ENCODE peak calls at places on chromosome 14, in ten cellular contexts. One of them, this sample, is unnamed.

GRCh38 chr14:81169711-81170103 is 51.1 kb downstream of the GTF2A1 start:
- DNase-seq in mucosa of descending colon: peak; percentile 75
- DNase-seq in SJCRH30: no peak
- DNase-seq in upper lobe of right lung: peak; percentile 83
- DNase-seq in HepG2: no peak
- DNase-seq in mesenchymal stem cell: peak; percentile 14
- DNase-seq in SK-N-SH: peak; percentile 32
- DNase-seq in neural progenitor cell: peak; percentile 6
- DNase-seq in hepatocyte: peak; percentile 21
- DNase-seq in adipocyte: peak; percentile 46
- DNase-seq in this sample: peak; percentile 36

GRCh38 chr14:53391156-53391555 is 238.0 kb upstream of the DDHD1 start:
- DNase-seq in mesenchymal stem cell: peak; percentile 41
- DNase-seq in upper lobe of right lung: no peak
- DNase-seq in hepatocyte: no peak
- DNase-seq in SK-N-SH: no peak
- DNase-seq in mucosa of descending colon: no peak
- DNase-seq in neural progenitor cell: no peak
- DNase-seq in HepG2: peak; percentile 13
- DNase-seq in adipocyte: peak; percentile 17
- DNase-seq in SJCRH30: peak; percentile 36
- DNase-seq in this sample: no peak

GRCh38 chr14:57656853-57657252 is 163.2 kb upstream of the CCDC198 start:
- DNase-seq in SJCRH30: no peak
- DNase-seq in HepG2: no peak
- DNase-seq in mucosa of descending colon: no peak
- DNase-seq in mesenchymal stem cell: no peak
- DNase-seq in upper lobe of right lung: no peak
- DNase-seq in adipocyte: no peak
- DNase-seq in SK-N-SH: no peak
- DNase-seq in neural progenitor cell: no peak
- DNase-seq in hepatocyte: no peak
- DNase-seq in this sample: no peak

GRCh38 chr14:58368951-58369350 is 26.8 kb upstream of the TOMM20L start:
- DNase-seq in hepatocyte: no peak
- DNase-seq in adipocyte: peak; percentile 3
- DNase-seq in mesenchymal stem cell: no peak
- DNase-seq in SJCRH30: no peak
- DNase-seq in mucosa of descending colon: no peak
- DNase-seq in neural progenitor cell: no peak
- DNase-seq in SK-N-SH: no peak
- DNase-seq in HepG2: no peak
- DNase-seq in upper lobe of right lung: no peak
- DNase-seq in this sample: no peak

GRCh38 chr14:75011356-75012097 is 8.8 kb downstream of the EIF2B2 start:
- DNase-seq in mesenchymal stem cell: peak; percentile 83
- DNase-seq in SJCRH30: no peak
- DNase-seq in upper lobe of right lung: no peak
- DNase-seq in SK-N-SH: no peak
- DNase-seq in neural progenitor cell: no peak
- DNase-seq in HepG2: no peak
- DNase-seq in hepatocyte: no peak
- DNase-seq in mucosa of descending colon: no peak
- DNase-seq in adipocyte: peak; percentile 68
- DNase-seq in this sample: no peak

GRCh38 chr14:38705220-38705619 is 397.8 kb downstream of the SEC23A start:
- DNase-seq in mesenchymal stem cell: no peak
- DNase-seq in hepatocyte: no peak
- DNase-seq in SJCRH30: no peak
- DNase-seq in upper lobe of right lung: no peak
- DNase-seq in SK-N-SH: no peak
- DNase-seq in adipocyte: no peak
- DNase-seq in neural progenitor cell: peak; percentile 34
- DNase-seq in mucosa of descending colon: no peak
- DNase-seq in HepG2: no peak
- DNase-seq in this sample: no peak

GRCh38 chr14:102390486-102390885 is 27.7 kb downstream of the TECPR2 start:
- DNase-seq in upper lobe of right lung: no peak
- DNase-seq in mucosa of descending colon: no peak
- DNase-seq in SJCRH30: no peak
- DNase-seq in HepG2: no peak
- DNase-seq in hepatocyte: no peak
- DNase-seq in SK-N-SH: no peak
- DNase-seq in adipocyte: peak; percentile 18
- DNase-seq in neural progenitor cell: no peak
- DNase-seq in mesenchymal stem cell: no peak
- DNase-seq in this sample: no peak

GRCh38 chr14:68308695-68309094 is 484.2 kb downstream of the ZFP36L1 start:
- DNase-seq in mesenchymal stem cell: no peak
- DNase-seq in HepG2: no peak
- DNase-seq in upper lobe of right lung: no peak
- DNase-seq in adipocyte: peak; percentile 53
- DNase-seq in mucosa of descending colon: no peak
- DNase-seq in hepatocyte: no peak
- DNase-seq in SJCRH30: no peak
- DNase-seq in neural progenitor cell: no peak
- DNase-seq in SK-N-SH: no peak
- DNase-seq in this sample: no peak

GRCh38 chr14:60250318-60251035 is 1.5 kb downstream of the PPM1A start:
- DNase-seq in SK-N-SH: peak; percentile 36
- DNase-seq in adipocyte: peak; percentile 48
- DNase-seq in hepatocyte: peak; percentile 39
- DNase-seq in SJCRH30: peak; percentile 57
- DNase-seq in upper lobe of right lung: no peak
- DNase-seq in mesenchymal stem cell: peak; percentile 52
- DNase-seq in mucosa of descending colon: no peak
- DNase-seq in HepG2: peak; percentile 49
- DNase-seq in neural progenitor cell: peak; percentile 39
- DNase-seq in this sample: no peak

GRCh38 chr14:55103005-55103640 is 25.9 kb upstream of the LGALS3 start:
- DNase-seq in upper lobe of right lung: peak; percentile 92
- DNase-seq in hepatocyte: peak; percentile 93
- DNase-seq in mucosa of descending colon: peak; percentile 91
- DNase-seq in adipocyte: peak; percentile 95
- DNase-seq in SK-N-SH: no peak
- DNase-seq in mesenchymal stem cell: peak; percentile 91
- DNase-seq in SJCRH30: peak; percentile 75
- DNase-seq in HepG2: peak; percentile 95
- DNase-seq in neural progenitor cell: peak; percentile 62
- DNase-seq in this sample: no peak

GRCh38 chr14:44297437-44297836 is 209.6 kb downstream of the FSCB start:
- DNase-seq in HepG2: no peak
- DNase-seq in mucosa of descending colon: no peak
- DNase-seq in mesenchymal stem cell: peak; percentile 13
- DNase-seq in SK-N-SH: no peak
- DNase-seq in adipocyte: no peak
- DNase-seq in upper lobe of right lung: no peak
- DNase-seq in hepatocyte: no peak
- DNase-seq in SJCRH30: no peak
- DNase-seq in neural progenitor cell: no peak
- DNase-seq in this sample: no peak

GRCh38 chr14:53956427-53957201 is at the start of gene BMP4:
- DNase-seq in mesenchymal stem cell: peak; percentile 85
- DNase-seq in adipocyte: peak; percentile 41
- DNase-seq in hepatocyte: peak; percentile 85
- DNase-seq in neural progenitor cell: peak; percentile 86
- DNase-seq in SK-N-SH: peak; percentile 44
- DNase-seq in HepG2: peak; percentile 82
- DNase-seq in upper lobe of right lung: peak; percentile 90
- DNase-seq in mucosa of descending colon: peak; percentile 87
- DNase-seq in SJCRH30: no peak
- DNase-seq in this sample: peak; percentile 87

GRCh38 chr14:34051966-34052657 is 101.2 kb upstream of the EGLN3 start:
- DNase-seq in HepG2: peak; percentile 95
- DNase-seq in adipocyte: peak; percentile 13
- DNase-seq in hepatocyte: peak; percentile 79
- DNase-seq in upper lobe of right lung: no peak
- DNase-seq in SK-N-SH: no peak
- DNase-seq in mucosa of descending colon: no peak
- DNase-seq in mesenchymal stem cell: peak; percentile 75
- DNase-seq in neural progenitor cell: no peak
- DNase-seq in SJCRH30: peak; percentile 42
- DNase-seq in this sample: no peak

GRCh38 chr14:105568859-105569766 is 42.7 kb downstream of the TMEM121 start:
- DNase-seq in SK-N-SH: no peak
- DNase-seq in mucosa of descending colon: no peak
- DNase-seq in neural progenitor cell: no peak
- DNase-seq in mesenchymal stem cell: no peak
- DNase-seq in HepG2: no peak
- DNase-seq in upper lobe of right lung: no peak
- DNase-seq in SJCRH30: no peak
- DNase-seq in adipocyte: no peak
- DNase-seq in hepatocyte: no peak
- DNase-seq in this sample: peak; percentile 16
- H3K4me1 ChIP-seq in SK-N-SH: no peaks in the 10 kb centered on the region
- H3K4me1 ChIP-seq in mucosa of descending colon: no peaks in the 10 kb centered on the region
- H3K4me1 ChIP-seq in neural progenitor cell: no peaks in the 10 kb centered on the region
- H3K4me1 ChIP-seq in mesenchymal stem cell: no peaks in the 10 kb centered on the region
- H3K4me1 ChIP-seq in HepG2: no peaks in the 10 kb centered on the region
- H3K4me1 ChIP-seq in upper lobe of right lung: no peaks in the 10 kb centered on the region
- H3K4me1 ChIP-seq in SJCRH30: no peaks in the 10 kb centered on the region
- H3K4me1 ChIP-seq in adipocyte: no peaks in the 10 kb centered on the region
- H3K4me1 ChIP-seq in hepatocyte: no peaks in the 10 kb centered on the region
- H3K4me1 ChIP-seq in this sample: no peaks in the 10 kb centered on the region

DNA sequence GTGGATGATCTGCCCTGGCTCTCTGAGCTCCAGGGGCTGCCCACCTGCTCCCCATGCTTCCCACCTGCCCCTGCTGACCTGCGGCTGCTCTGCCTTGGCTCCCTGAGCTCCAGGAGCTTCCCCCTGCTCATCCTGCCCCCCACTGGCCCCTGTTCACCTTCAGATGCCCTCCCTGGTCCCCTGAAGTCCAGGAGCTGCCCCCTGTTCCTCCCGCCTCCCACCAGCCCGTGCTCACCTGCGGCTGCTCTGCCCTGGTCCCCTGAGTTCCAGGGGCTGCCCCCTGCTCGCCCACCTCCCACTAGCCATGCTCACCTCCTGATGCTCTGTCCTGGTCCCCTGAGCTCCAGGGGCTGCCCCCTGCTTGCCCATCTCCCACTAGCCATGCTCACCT is 219.7 kb downstream of the TMEM121 start:
- DNase-seq in mesenchymal stem cell: no peak
- DNase-seq in mucosa of descending colon: no peak
- DNase-seq in upper lobe of right lung: peak; percentile 33
- DNase-seq in hepatocyte: no peak
- DNase-seq in SK-N-SH: no peak
- DNase-seq in SJCRH30: no peak
- DNase-seq in neural progenitor cell: no peak
- DNase-seq in HepG2: no peak
- DNase-seq in adipocyte: no peak
- DNase-seq in this sample: no peak
- H3K9me3 ChIP-seq in mesenchymal stem cell: no peaks in the 10 kb centered on the region
- H3K9me3 ChIP-seq in mucosa of descending colon: no peaks in the 10 kb centered on the region
- H3K9me3 ChIP-seq in upper lobe of right lung: no peaks in the 10 kb centered on the region
- H3K9me3 ChIP-seq in hepatocyte: no peaks in the 10 kb centered on the region
- H3K9me3 ChIP-seq in SK-N-SH: no peaks in the 10 kb centered on the region
- H3K9me3 ChIP-seq in SJCRH30: no peaks in the 10 kb centered on the region
- H3K9me3 ChIP-seq in neural progenitor cell: no peaks in the 10 kb centered on the region
- H3K9me3 ChIP-seq in HepG2: peaks cover 4% of the 10 kb centered on the region
- H3K9me3 ChIP-seq in adipocyte: no peaks in the 10 kb centered on the region
- H3K9me3 ChIP-seq in this sample: no peaks in the 10 kb centered on the region

GRCh38 chr14:64717870-64718269 is 13.6 kb downstream of the PLEKHG3 start:
- DNase-seq in neural progenitor cell: no peak
- DNase-seq in mesenchymal stem cell: no peak
- DNase-seq in SJCRH30: peak; percentile 40
- DNase-seq in upper lobe of right lung: no peak
- DNase-seq in SK-N-SH: no peak
- DNase-seq in adipocyte: no peak
- DNase-seq in HepG2: no peak
- DNase-seq in hepatocyte: no peak
- DNase-seq in mucosa of descending colon: peak; percentile 58
- DNase-seq in this sample: peak; percentile 5
- H3K4me1 ChIP-seq in neural progenitor cell: peaks cover 54% of the 10 kb centered on the region
- H3K4me1 ChIP-seq in mesenchymal stem cell: peaks cover 62% of the 10 kb centered on the region
- H3K4me1 ChIP-seq in SJCRH30: peaks cover 32% of the 10 kb centered on the region
- H3K4me1 ChIP-seq in upper lobe of right lung: peaks cover 56% of the 10 kb centered on the region
- H3K4me1 ChIP-seq in SK-N-SH: peaks cover 11% of the 10 kb centered on the region
- H3K4me1 ChIP-seq in adipocyte: peaks cover 22% of the 10 kb centered on the region
- H3K4me1 ChIP-seq in HepG2: peaks cover 43% of the 10 kb centered on the region
- H3K4me1 ChIP-seq in hepatocyte: peaks cover 75% of the 10 kb centered on the region
- H3K4me1 ChIP-seq in mucosa of descending colon: peaks cover 74% of the 10 kb centered on the region
- H3K4me1 ChIP-seq in this sample: peaks cover 24% of the 10 kb centered on the region

GRCh38 chr14:22564463-22564862 is 24.6 kb downstream of the DAD1 start:
- DNase-seq in SJCRH30: no peak
- DNase-seq in mesenchymal stem cell: no peak
- DNase-seq in adipocyte: no peak
- DNase-seq in neural progenitor cell: no peak
- DNase-seq in SK-N-SH: no peak
- DNase-seq in HepG2: no peak
- DNase-seq in upper lobe of right lung: no peak
- DNase-seq in hepatocyte: no peak
- DNase-seq in mucosa of descending colon: no peak
- DNase-seq in this sample: no peak

GRCh38 chr14:22565391-22565945 is 23.6 kb downstream of the DAD1 start:
- DNase-seq in SJCRH30: no peak
- DNase-seq in upper lobe of right lung: no peak
- DNase-seq in SK-N-SH: no peak
- DNase-seq in neural progenitor cell: no peak
- DNase-seq in hepatocyte: no peak
- DNase-seq in mesenchymal stem cell: no peak
- DNase-seq in adipocyte: no peak
- DNase-seq in mucosa of descending colon: no peak
- DNase-seq in HepG2: no peak
- DNase-seq in this sample: no peak

GRCh38 chr14:22569106-22569748 is 19.8 kb downstream of the DAD1 start:
- DNase-seq in mesenchymal stem cell: no peak
- DNase-seq in hepatocyte: no peak
- DNase-seq in SK-N-SH: no peak
- DNase-seq in neural progenitor cell: no peak
- DNase-seq in mucosa of descending colon: no peak
- DNase-seq in SJCRH30: no peak
- DNase-seq in HepG2: no peak
- DNase-seq in adipocyte: no peak
- DNase-seq in upper lobe of right lung: no peak
- DNase-seq in this sample: no peak

GRCh38 chr14:22567437-22567836 is 21.6 kb downstream of the DAD1 start:
- DNase-seq in hepatocyte: no peak
- DNase-seq in upper lobe of right lung: no peak
- DNase-seq in mucosa of descending colon: no peak
- DNase-seq in HepG2: no peak
- DNase-seq in neural progenitor cell: no peak
- DNase-seq in mesenchymal stem cell: no peak
- DNase-seq in SK-N-SH: no peak
- DNase-seq in adipocyte: no peak
- DNase-seq in SJCRH30: no peak
- DNase-seq in this sample: no peak

DNA sequence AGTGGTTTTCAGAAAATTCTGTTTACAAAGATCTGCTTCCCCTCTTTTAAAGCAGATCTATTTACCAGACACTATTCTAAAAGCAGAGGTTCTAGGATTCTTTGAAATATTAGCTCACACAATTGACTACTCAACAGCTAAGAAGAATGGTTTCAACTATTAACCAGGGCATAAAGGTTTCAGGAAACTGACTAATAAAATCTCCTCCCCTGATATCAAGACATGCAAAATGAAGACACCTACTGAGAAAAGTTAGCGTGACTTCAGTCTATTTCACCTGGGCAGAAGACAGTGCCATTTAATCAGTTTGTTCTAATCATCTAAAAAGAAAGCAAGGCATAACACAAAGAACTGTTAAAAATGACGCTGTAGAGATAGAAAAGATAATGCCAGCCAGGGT is 22.2 kb downstream of the DAD1 start:
- DNase-seq in mucosa of descending colon: no peak
- DNase-seq in HepG2: no peak
- DNase-seq in SJCRH30: no peak
- DNase-seq in SK-N-SH: no peak
- DNase-seq in hepatocyte: no peak
- DNase-seq in upper lobe of right lung: no peak
- DNase-seq in mesenchymal stem cell: no peak
- DNase-seq in neural progenitor cell: no peak
- DNase-seq in adipocyte: no peak
- DNase-seq in this sample: no peak
- H3K9me3 ChIP-seq in mucosa of descending colon: no peaks in the 10 kb centered on the region
- H3K9me3 ChIP-seq in HepG2: no peaks in the 10 kb centered on the region
- H3K9me3 ChIP-seq in SJCRH30: no peaks in the 10 kb centered on the region
- H3K9me3 ChIP-seq in SK-N-SH: no peaks in the 10 kb centered on the region
- H3K9me3 ChIP-seq in hepatocyte: no peaks in the 10 kb centered on the region
- H3K9me3 ChIP-seq in upper lobe of right lung: no peaks in the 10 kb centered on the region
- H3K9me3 ChIP-seq in mesenchymal stem cell: no peaks in the 10 kb centered on the region
- H3K9me3 ChIP-seq in neural progenitor cell: no peaks in the 10 kb centered on the region
- H3K9me3 ChIP-seq in adipocyte: no peaks in the 10 kb centered on the region
- H3K9me3 ChIP-seq in this sample: no peaks in the 10 kb centered on the region

This sample was measured in ascending aorta.